ENCODE peak calls at places on chromosomes 11 and 22, in seven cellular contexts. F, J, L, G, E, S and Z are unnamed samples.

GRCh38 chr22:44393066-44393465 is 80.3 kb upstream of the SHISAL1 start:
- DNase-seq in E (peak), F (no peak), S (peak), J (no peak), L (peak), G (no peak), Z (no peak)

GRCh38 chr22:45212306-45212709 is 28.4 kb downstream of the KIAA0930 start:
- DNase-seq in E (peak), F (peak), S (peak), J (peak), G (peak), L (peak), Z (peak)

GRCh38 chr11:100830295-100830694 is 143.2 kb downstream of the ARHGAP42 start:
- DNase-seq in F (peak), S (no peak), G (no peak), E (no peak), L (peak), J (no peak), Z (no peak)

GRCh38 chr11:37040921-37041320 is 442.9 kb upstream of the RAG2 start:
- DNase-seq in G (no peak), S (no peak), L (no peak), F (no peak), J (no peak), E (no peak), Z (no peak)

GRCh38 chr11:60982184-60982583 is 10.7 kb downstream of the CD6 start:
- DNase-seq in L (no peak), S (no peak), E (no peak), F (no peak), G (no peak), J (no peak), Z (no peak)

GRCh38 chr11:36075053-36075452 is 131.2 kb downstream of the LDLRAD3 start:
- DNase-seq in F (no peak), J (peak), S (no peak), L (no peak), E (no peak), G (no peak), Z (no peak)

GRCh38 chr22:46791201-46791731 is 28.8 kb downstream of the TBC1D22A start:
- DNase-seq in S (no peak), L (peak), E (peak), J (no peak), G (no peak), F (no peak), Z (no peak)

GRCh38 chr11:44839458-44840084 is 111.1 kb downstream of the TP53I11 start:
- DNase-seq in S (no peak), F (no peak), E (no peak), G (no peak), L (no peak), J (no peak), Z (no peak)

GRCh38 chr22:33658775-33659174 is 261.5 kb downstream of the LARGE1 start:
- DNase-seq in G (no peak), J (no peak), E (peak), L (peak), S (no peak), F (peak), Z (no peak)

GRCh38 chr11:726278-726915 is 20.4 kb downstream of the EPS8L2 start:
- DNase-seq in F (peak), G (no peak), J (no peak), E (peak), S (peak), L (peak), Z (peak)

GRCh38 chr22:21707677-21708076 is 27.9 kb downstream of the YPEL1 start:
- DNase-seq in L (no peak), E (no peak), G (no peak), F (no peak), J (no peak), S (no peak), Z (no peak)

DNA sequence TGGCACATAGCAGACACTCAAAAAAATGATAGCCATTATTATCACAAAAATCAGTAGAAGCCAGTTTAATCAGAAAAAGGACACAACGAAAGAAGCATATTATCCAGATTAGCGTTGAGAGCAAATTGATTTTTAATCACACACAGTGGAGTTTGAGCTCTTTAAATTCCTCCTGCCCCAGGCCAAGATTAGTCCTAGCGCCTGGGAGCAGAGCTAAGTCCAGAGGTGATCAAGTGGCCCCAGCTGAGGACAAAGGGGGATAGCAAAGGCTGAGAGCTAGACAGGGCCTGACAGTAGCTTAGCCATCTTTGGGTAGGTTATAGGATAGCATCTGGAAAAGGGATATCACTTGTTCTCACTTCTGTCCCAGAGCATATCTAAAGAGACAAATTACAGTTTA is 133.6 kb downstream of the NXPE2 start:
- DNase-seq in L (no peak), E (no peak), G (no peak), S (no peak), J (no peak), F (no peak), Z (no peak)
- H3K27ac ChIP-seq in L (no peak), E (no peak), G (no peak), S (no peak), J (no peak), F (no peak), Z (no peak)

GRCh38 chr22:49777569-49778250 is 50.0 kb downstream of the BRD1 start:
- DNase-seq in S (no peak), L (peak), J (no peak), E (no peak), F (no peak), G (no peak), Z (peak)
- H3K27ac ChIP-seq in S (no peak), L (no peak), J (no peak), E (no peak), F (no peak), G (no peak), Z (no peak)

GRCh38 chr11:133253570-133253969 is 278.7 kb downstream of the OPCML start:
- DNase-seq in G (no peak), S (no peak), F (no peak), L (no peak), J (no peak), E (no peak), Z (no peak)

GRCh38 chr11:133249530-133249929 is 282.8 kb downstream of the OPCML start:
- DNase-seq in L (no peak), S (no peak), F (no peak), J (no peak), E (no peak), G (no peak), Z (no peak)

GRCh38 chr11:133243832-133244231 is 288.5 kb downstream of the OPCML start:
- DNase-seq in J (no peak), S (no peak), F (no peak), E (no peak), G (no peak), L (no peak), Z (no peak)

GRCh38 chr11:133249065-133249464 is 283.2 kb downstream of the OPCML start:
- DNase-seq in E (no peak), L (no peak), G (no peak), S (no peak), J (no peak), F (no peak), Z (no peak)
- H3K27ac ChIP-seq in E (no peak), L (no peak), G (no peak), S (no peak), J (no peak), F (no peak), Z (no peak)

GRCh38 chr11:67274768-67275605 is 8.7 kb downstream of the GRK2 start:
- DNase-seq in E (peak), F (no peak), J (no peak), S (no peak), L (peak), G (no peak), Z (peak)

GRCh38 chr11:67271548-67272284 is 5.4 kb downstream of the GRK2 start:
- DNase-seq in J (no peak), G (no peak), E (peak), F (no peak), L (no peak), S (peak), Z (peak)

GRCh38 chr11:67271212-67271547 is 4.9 kb downstream of the GRK2 start:
- DNase-seq in J (no peak), S (no peak), F (no peak), G (no peak), L (no peak), E (no peak), Z (no peak)

GRCh38 chr11:67272327-67273259 is 6.3 kb downstream of the GRK2 start:
- DNase-seq in S (no peak), E (peak), F (no peak), G (no peak), L (no peak), J (no peak), Z (peak)

GRCh38 chr11:67273260-67273990 is 7.2 kb downstream of the GRK2 start:
- DNase-seq in L (no peak), J (no peak), E (peak), S (no peak), G (no peak), F (no peak), Z (no peak)
- H3K27ac ChIP-seq in L (peak), J (no peak), E (peak), S (peak), G (no peak), F (no peak), Z (peak)

GRCh38 chr11:64788321-64789215 is 10.2 kb upstream of the SF1 start:
- DNase-seq in F (no peak), S (no peak), G (no peak), L (no peak), J (no peak), E (no peak), Z (peak)

GRCh38 chr11:64791781-64792291 is 11.2 kb downstream of the MAP4K2 start:
- DNase-seq in J (no peak), G (no peak), S (no peak), L (no peak), E (no peak), F (no peak), Z (peak)

GRCh38 chr11:64787526-64788320 is 9.4 kb upstream of the SF1 start:
- DNase-seq in F (peak), S (no peak), G (peak), J (no peak), L (peak), E (peak), Z (peak)

GRCh38 chr11:64790205-64791095 is 12.1 kb upstream of the SF1 start:
- DNase-seq in G (no peak), L (no peak), J (no peak), S (no peak), F (no peak), E (no peak), Z (peak)

DNA sequence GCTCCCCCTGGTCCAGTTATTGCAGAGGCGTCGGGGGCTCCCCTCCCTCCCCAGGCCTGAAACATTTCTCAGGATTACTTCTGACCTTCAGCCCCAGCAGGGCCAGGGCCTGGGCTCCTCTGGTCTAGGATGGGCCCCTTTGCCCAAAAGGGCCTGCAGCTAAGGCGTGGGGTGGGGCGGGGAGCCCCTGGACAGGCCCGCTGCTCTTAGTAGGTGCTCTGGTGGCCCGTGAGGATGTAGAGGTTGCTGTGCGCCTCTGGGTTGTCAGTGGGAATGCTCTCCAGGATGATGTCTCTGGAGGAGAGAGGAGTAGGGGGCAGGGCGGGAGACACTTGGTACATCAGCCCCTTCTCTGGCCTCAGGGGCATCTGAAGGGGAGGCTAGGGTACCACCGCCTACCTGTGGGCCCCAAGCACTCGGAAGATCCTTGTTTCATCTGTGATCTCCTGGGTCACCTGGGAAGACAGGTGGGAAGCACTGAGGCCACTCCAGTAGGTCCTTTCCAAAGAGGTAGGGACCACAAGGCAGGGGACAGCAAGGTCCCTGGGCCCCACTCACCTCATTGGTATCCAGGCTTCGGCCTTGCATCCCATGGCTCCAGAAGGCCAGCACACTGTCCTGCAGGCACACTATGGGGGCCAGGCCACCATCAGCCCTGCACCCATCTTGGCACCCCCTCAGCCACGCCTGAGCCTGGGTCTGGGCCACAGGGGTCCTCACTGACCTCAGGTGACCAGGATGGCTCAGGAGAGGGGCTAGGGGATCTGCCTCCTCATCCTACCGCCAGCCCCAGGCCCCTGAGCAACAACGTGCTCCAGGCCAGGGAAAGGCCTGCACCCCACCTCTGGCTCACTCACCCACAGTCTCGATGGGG is 11.2 kb upstream of the SF1 start:
- DNase-seq in G (no peak), F (no peak), S (no peak), L (no peak), E (no peak), J (no peak), Z (peak)
- H3K27ac ChIP-seq in G (no peak), F (no peak), S (no peak), L (no peak), E (no peak), J (no peak), Z (no peak)

GRCh38 chr11:109048098-109048497 is 373.9 kb upstream of the C11orf87 start:
- DNase-seq in S (no peak), J (no peak), L (no peak), E (no peak), F (no peak), G (no peak), Z (no peak)
- H3K27ac ChIP-seq in S (no peak), J (no peak), L (no peak), E (no peak), F (no peak), G (no peak), Z (no peak)